ENCODE peak calls at places on chromosomes 4 and X, in eight cellular contexts. One of them, this sample, is unnamed.

GRCh38 chr4:82756061-82756460 is 42.5 kb downstream of the SCD5 start:
- DNase-seq in IMR-90: no peak
- DNase-seq in SK-N-SH: no peak
- DNase-seq in mesenchymal stem cell: no peak
- DNase-seq in PC-3: no peak
- DNase-seq in HCT116: no peak
- DNase-seq in GM12878: no peak
- DNase-seq in GM23248: no peak
- DNase-seq in this sample: no peak

GRCh38 chr4:10733016-10733415 is 48.4 kb upstream of the CLNK start:
- DNase-seq in IMR-90: no peak
- DNase-seq in SK-N-SH: no peak
- DNase-seq in mesenchymal stem cell: no peak
- DNase-seq in PC-3: no peak
- DNase-seq in HCT116: no peak
- DNase-seq in GM12878: no peak
- DNase-seq in GM23248: no peak
- DNase-seq in this sample: no peak

GRCh38 chr4:14871676-14872430 is 130.4 kb upstream of the CPEB2 start:
- DNase-seq in IMR-90: no peak
- DNase-seq in SK-N-SH: no peak
- DNase-seq in mesenchymal stem cell: no peak
- DNase-seq in PC-3: peak; percentile 90
- DNase-seq in HCT116: peak; percentile 2
- DNase-seq in GM12878: no peak
- DNase-seq in GM23248: peak; percentile 16
- DNase-seq in this sample: no peak

GRCh38 chr4:1809754-1810502 is 16.8 kb downstream of the FGFR3 start:
- DNase-seq in IMR-90: peak; percentile 46
- DNase-seq in SK-N-SH: peak; percentile 96
- DNase-seq in mesenchymal stem cell: peak; percentile 65
- DNase-seq in PC-3: peak; percentile 48
- DNase-seq in HCT116: peak; percentile 34
- DNase-seq in GM12878: no peak
- DNase-seq in GM23248: peak; percentile 71
- DNase-seq in this sample: no peak

GRCh38 chrX:72097081-72097480 is 34.6 kb downstream of the RTL5 start:
- DNase-seq in IMR-90: no peak
- DNase-seq in SK-N-SH: no peak
- DNase-seq in mesenchymal stem cell: no peak
- DNase-seq in PC-3: no peak
- DNase-seq in HCT116: no peak
- DNase-seq in GM12878: no peak
- DNase-seq in GM23248: no peak
- DNase-seq in this sample: no peak

GRCh38 chr4:138204507-138204906 is 37.6 kb downstream of the SLC7A11 start:
- DNase-seq in IMR-90: no peak
- DNase-seq in SK-N-SH: no peak
- DNase-seq in mesenchymal stem cell: no peak
- DNase-seq in PC-3: peak; percentile 42
- DNase-seq in HCT116: no peak
- DNase-seq in GM12878: no peak
- DNase-seq in GM23248: no peak
- DNase-seq in this sample: no peak

GRCh38 chrX:132488819-132489255 is at the start of gene MBNL3:
- DNase-seq in IMR-90: peak; percentile 5
- DNase-seq in SK-N-SH: peak; percentile 52
- DNase-seq in mesenchymal stem cell: peak; percentile 56
- DNase-seq in PC-3: peak; percentile 49
- DNase-seq in HCT116: no peak
- DNase-seq in GM12878: no peak
- DNase-seq in GM23248: peak; percentile 60
- DNase-seq in this sample: peak; percentile 20

GRCh38 chrX:362937-363620 is 23.6 kb downstream of the PPP2R3B start:
- DNase-seq in IMR-90: no peak
- DNase-seq in SK-N-SH: no peak
- DNase-seq in mesenchymal stem cell: no peak
- DNase-seq in PC-3: no peak
- DNase-seq in HCT116: no peak
- DNase-seq in GM12878: no peak
- DNase-seq in GM23248: no peak
- DNase-seq in this sample: no peak

GRCh38 chr4:189374176-189374575 is 566.5 kb upstream of the FRG1 start:
- DNase-seq in IMR-90: no peak
- DNase-seq in SK-N-SH: no peak
- DNase-seq in mesenchymal stem cell: no peak
- DNase-seq in PC-3: no peak
- DNase-seq in HCT116: no peak
- DNase-seq in GM12878: no peak
- DNase-seq in GM23248: no peak
- DNase-seq in this sample: no peak

GRCh38 chrX:24672701-24673190 is 21.0 kb upstream of the POLA1 start:
- DNase-seq in IMR-90: no peak
- DNase-seq in SK-N-SH: no peak
- DNase-seq in mesenchymal stem cell: no peak
- DNase-seq in PC-3: no peak
- DNase-seq in HCT116: no peak
- DNase-seq in GM12878: no peak
- DNase-seq in GM23248: no peak
- DNase-seq in this sample: no peak

DNA sequence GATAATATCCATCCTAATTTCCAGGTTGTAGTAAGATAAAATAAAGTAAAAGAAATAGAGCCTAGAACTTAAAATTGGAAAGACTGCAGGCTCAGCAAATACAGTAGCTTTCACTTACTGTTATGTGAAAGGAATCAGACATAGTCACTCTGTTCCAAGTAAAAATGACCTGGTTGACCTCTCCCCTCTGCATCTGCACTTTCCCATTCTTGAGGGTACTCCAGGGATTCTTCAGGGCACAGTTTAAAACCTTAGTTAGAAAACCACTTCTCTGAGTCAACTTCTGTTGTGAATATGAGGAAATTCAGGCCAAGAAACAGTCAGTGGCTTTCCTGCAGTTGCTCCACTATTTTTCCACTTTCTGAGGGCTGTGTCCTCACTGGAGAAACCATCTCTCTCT is 42.9 kb downstream of the FRAS1 start:
- DNase-seq in IMR-90: no peak
- DNase-seq in SK-N-SH: no peak
- DNase-seq in mesenchymal stem cell: no peak
- DNase-seq in PC-3: no peak
- DNase-seq in HCT116: no peak
- DNase-seq in GM12878: no peak
- DNase-seq in GM23248: peak; percentile 60
- DNase-seq in this sample: no peak
- H3K27ac ChIP-seq in IMR-90: no peak overlapping the region
- H3K27ac ChIP-seq in SK-N-SH: no peak overlapping the region
- H3K27ac ChIP-seq in mesenchymal stem cell: no peak overlapping the region
- H3K27ac ChIP-seq in PC-3: no peak overlapping the region
- H3K27ac ChIP-seq in HCT116: no peak overlapping the region
- H3K27ac ChIP-seq in GM12878: no peak overlapping the region
- H3K27ac ChIP-seq in GM23248: no peak overlapping the region
- H3K27ac ChIP-seq in this sample: no peak overlapping the region

GRCh38 chr4:40804598-40804997 is 54.8 kb downstream of the NSUN7 start:
- DNase-seq in IMR-90: no peak
- DNase-seq in SK-N-SH: no peak
- DNase-seq in mesenchymal stem cell: no peak
- DNase-seq in PC-3: no peak
- DNase-seq in HCT116: no peak
- DNase-seq in GM12878: no peak
- DNase-seq in GM23248: no peak
- DNase-seq in this sample: no peak

DNA sequence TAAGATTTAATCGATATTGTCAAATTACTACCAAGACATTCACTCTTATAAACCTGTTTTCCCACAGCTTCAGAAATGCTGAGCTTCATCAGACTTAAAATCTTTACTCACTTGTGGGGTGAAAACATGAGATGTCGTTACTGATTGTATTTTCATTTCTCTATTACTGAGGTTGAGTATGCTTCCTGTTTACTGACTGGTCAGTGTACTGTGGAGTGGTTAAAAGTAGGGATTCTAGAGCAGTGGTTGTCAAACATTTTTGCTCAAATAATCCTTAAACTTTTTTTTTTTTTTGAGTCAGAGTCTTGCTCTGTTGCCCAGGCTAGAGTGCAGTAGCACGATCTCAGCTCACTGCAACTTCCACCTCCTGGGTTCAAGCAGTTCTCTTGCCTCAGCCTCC is 50.3 kb downstream of the NSUN7 start:
- DNase-seq in IMR-90: no peak
- DNase-seq in SK-N-SH: no peak
- DNase-seq in mesenchymal stem cell: no peak
- DNase-seq in PC-3: no peak
- DNase-seq in HCT116: no peak
- DNase-seq in GM12878: peak; percentile 41
- DNase-seq in GM23248: no peak
- DNase-seq in this sample: no peak
- H2AFZ ChIP-seq in IMR-90: no peak overlapping the region
- H2AFZ ChIP-seq in SK-N-SH: no peak overlapping the region
- H2AFZ ChIP-seq in mesenchymal stem cell: no peak overlapping the region
- H2AFZ ChIP-seq in PC-3: no peak overlapping the region
- H2AFZ ChIP-seq in HCT116: no peak overlapping the region
- H2AFZ ChIP-seq in GM12878: peak overlapping the region; percentile 41
- H2AFZ ChIP-seq in GM23248: no peak overlapping the region
- H2AFZ ChIP-seq in this sample: no peak overlapping the region

DNA sequence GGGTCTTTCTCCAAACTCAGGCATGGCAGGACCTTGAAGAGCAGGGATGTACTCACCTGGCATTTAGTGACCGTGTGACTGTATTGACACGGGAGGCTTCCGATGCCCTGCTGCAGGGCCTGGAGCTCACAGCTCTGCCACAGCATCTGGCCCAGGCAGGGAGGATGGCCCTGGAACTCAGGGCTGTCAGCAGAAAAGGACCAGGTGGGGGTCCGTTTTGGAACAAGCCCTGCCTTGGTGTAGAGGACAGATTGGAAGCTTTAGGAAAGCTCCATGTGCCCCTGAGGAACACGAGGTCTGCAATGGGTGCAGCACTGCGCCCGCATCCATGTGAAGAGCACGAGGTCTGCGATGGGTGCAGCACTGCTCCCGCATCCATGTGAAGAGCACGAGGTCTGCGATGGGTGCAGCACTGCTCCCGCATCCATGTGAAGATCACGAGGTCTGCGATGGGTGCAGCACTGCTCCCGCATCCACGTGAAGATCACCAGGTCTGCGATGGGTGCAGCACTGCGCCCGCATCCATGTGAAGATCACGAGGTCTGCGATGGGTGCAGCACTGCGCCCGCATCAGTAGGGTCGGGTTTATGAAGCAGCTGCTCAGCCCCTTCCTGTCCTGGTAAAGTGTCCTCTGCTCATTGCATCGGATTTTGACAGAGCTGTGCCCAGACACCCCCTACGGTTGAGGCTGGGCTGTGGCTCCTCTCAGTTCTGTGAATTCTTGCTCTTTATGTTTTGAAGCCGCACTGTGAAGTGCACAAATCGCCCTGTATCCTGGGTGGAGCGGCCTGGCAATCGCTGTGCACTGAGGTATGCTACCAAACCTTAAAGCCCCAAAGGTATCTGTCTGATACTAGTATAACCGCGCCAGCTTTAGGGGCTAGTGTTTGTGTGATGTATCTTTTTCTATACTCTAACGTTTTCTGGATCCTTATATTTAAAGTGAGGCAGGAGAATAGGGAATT is 98.5 kb downstream of the CPZ start:
- DNase-seq in IMR-90: no peak
- DNase-seq in SK-N-SH: no peak
- DNase-seq in mesenchymal stem cell: no peak
- DNase-seq in PC-3: no peak
- DNase-seq in HCT116: no peak
- DNase-seq in GM12878: no peak
- DNase-seq in GM23248: no peak
- DNase-seq in this sample: no peak
- H3K27me3 ChIP-seq in IMR-90: peaks cover 3% of the 10 kb centered on the region
- H3K27me3 ChIP-seq in SK-N-SH: no peaks in the 10 kb centered on the region
- H3K27me3 ChIP-seq in mesenchymal stem cell: no peaks in the 10 kb centered on the region
- H3K27me3 ChIP-seq in PC-3: peaks cover 61% of the 10 kb centered on the region
- H3K27me3 ChIP-seq in HCT116: peaks cover 15% of the 10 kb centered on the region
- H3K27me3 ChIP-seq in GM12878: no peaks in the 10 kb centered on the region
- H3K27me3 ChIP-seq in GM23248: peaks cover 25% of the 10 kb centered on the region
- H3K27me3 ChIP-seq in this sample: no peaks in the 10 kb centered on the region

GRCh38 chrX:19799319-19800182 is 87.8 kb downstream of the SH3KBP1 start:
- DNase-seq in IMR-90: peak; percentile 31
- DNase-seq in SK-N-SH: no peak
- DNase-seq in mesenchymal stem cell: no peak
- DNase-seq in PC-3: no peak
- DNase-seq in HCT116: no peak
- DNase-seq in GM12878: no peak
- DNase-seq in GM23248: peak; percentile 80
- DNase-seq in this sample: peak; percentile 51
- H3K27ac ChIP-seq in IMR-90: no peak overlapping the region
- H3K27ac ChIP-seq in SK-N-SH: no peak overlapping the region
- H3K27ac ChIP-seq in mesenchymal stem cell: no peak overlapping the region
- H3K27ac ChIP-seq in PC-3: peak overlapping the region; percentile 8
- H3K27ac ChIP-seq in HCT116: no peak overlapping the region
- H3K27ac ChIP-seq in GM12878: peak overlapping the region; percentile 73
- H3K27ac ChIP-seq in GM23248: peak overlapping the region; percentile 80
- H3K27ac ChIP-seq in this sample: no peak overlapping the region

GRCh38 chr4:146123231-146123630 is 52.3 kb upstream of the LSM6 start:
- DNase-seq in IMR-90: no peak
- DNase-seq in SK-N-SH: no peak
- DNase-seq in mesenchymal stem cell: no peak
- DNase-seq in PC-3: peak; percentile 18
- DNase-seq in HCT116: no peak
- DNase-seq in GM12878: no peak
- DNase-seq in GM23248: peak; percentile 14
- DNase-seq in this sample: no peak
- H2AFZ ChIP-seq in IMR-90: no peak overlapping the region
- H2AFZ ChIP-seq in SK-N-SH: no peak overlapping the region
- H2AFZ ChIP-seq in mesenchymal stem cell: no peak overlapping the region
- H2AFZ ChIP-seq in PC-3: no peak overlapping the region
- H2AFZ ChIP-seq in HCT116: no peak overlapping the region
- H2AFZ ChIP-seq in GM12878: peak overlapping the region; percentile 54
- H2AFZ ChIP-seq in GM23248: no peak overlapping the region
- H2AFZ ChIP-seq in this sample: no peak overlapping the region

DNA sequence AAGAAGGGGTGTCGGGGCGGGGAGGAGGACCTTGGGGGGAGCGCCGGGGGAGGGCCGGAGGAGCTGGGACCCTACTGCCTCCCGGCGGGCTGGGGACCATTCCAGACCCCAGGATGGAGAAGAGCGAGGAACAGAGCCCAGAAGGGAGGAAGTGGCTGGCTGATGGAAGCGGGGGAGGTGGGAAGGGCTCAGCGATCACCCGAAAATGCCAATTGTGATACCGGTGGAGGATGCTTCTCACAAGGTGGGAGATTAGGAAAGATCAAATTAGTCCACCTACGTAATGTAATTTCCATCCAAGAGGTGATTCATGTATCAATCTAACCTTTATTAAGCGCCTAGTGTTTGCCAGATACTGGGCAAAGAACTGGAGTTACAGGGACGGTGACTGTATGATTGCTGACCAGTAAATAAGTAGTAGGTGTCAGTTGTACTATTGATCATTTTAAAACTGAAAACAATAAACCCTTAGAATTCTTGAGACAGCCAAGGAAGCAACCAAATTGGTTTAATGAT is 456 bp upstream of the RAI2 start:
- DNase-seq in IMR-90: no peak
- DNase-seq in SK-N-SH: no peak
- DNase-seq in mesenchymal stem cell: no peak
- DNase-seq in PC-3: no peak
- DNase-seq in HCT116: no peak
- DNase-seq in GM12878: no peak
- DNase-seq in GM23248: no peak
- DNase-seq in this sample: no peak
- H3K27me3 ChIP-seq in IMR-90: peaks cover 39% of the 10 kb centered on the region
- H3K27me3 ChIP-seq in SK-N-SH: peaks cover 29% of the 10 kb centered on the region
- H3K27me3 ChIP-seq in mesenchymal stem cell: peaks cover 54% of the 10 kb centered on the region
- H3K27me3 ChIP-seq in PC-3: peaks cover 27% of the 10 kb centered on the region
- H3K27me3 ChIP-seq in HCT116: no peaks in the 10 kb centered on the region
- H3K27me3 ChIP-seq in GM12878: no peaks in the 10 kb centered on the region
- H3K27me3 ChIP-seq in GM23248: peaks cover 23% of the 10 kb centered on the region
- H3K27me3 ChIP-seq in this sample: peaks cover 33% of the 10 kb centered on the region

This sample was measured in astrocyte.